ENCODE peak calls at places on chromosomes 2 and 18, in five cellular contexts. One of them, this sample, is unnamed.

GRCh38 chr18:28175930-28176673 is 828 bp downstream of the CDH2 start:
- DNase-seq in activated CD4-positive, alpha-beta T cell treated with anti-CD3 and anti-CD28 coated beads, Interleukin-2, amount 50 U/mL, for 24 hours: no peak
- DNase-seq in endothelial cell of umbilical vein: peak
- DNase-seq in dermis microvascular lymphatic vessel endothelial cell: no peak
- DNase-seq in dorsolateral prefrontal cortex: no peak
- DNase-seq in this sample: no peak

GRCh38 chr2:54083440-54083839 is 32.0 kb upstream of the ACYP2 start:
- DNase-seq in activated CD4-positive, alpha-beta T cell treated with anti-CD3 and anti-CD28 coated beads, Interleukin-2, amount 50 U/mL, for 24 hours: no peak
- DNase-seq in endothelial cell of umbilical vein: no peak
- DNase-seq in dermis microvascular lymphatic vessel endothelial cell: no peak
- DNase-seq in dorsolateral prefrontal cortex: no peak
- DNase-seq in this sample: no peak

GRCh38 chr2:219003267-219003634 is 10.0 kb upstream of the CRYBA2 start:
- DNase-seq in activated CD4-positive, alpha-beta T cell treated with anti-CD3 and anti-CD28 coated beads, Interleukin-2, amount 50 U/mL, for 24 hours: no peak
- DNase-seq in endothelial cell of umbilical vein: peak
- DNase-seq in dermis microvascular lymphatic vessel endothelial cell: peak
- DNase-seq in dorsolateral prefrontal cortex: no peak
- DNase-seq in this sample: no peak

GRCh38 chr2:42929985-42930581 is 137.7 kb upstream of the HAAO start:
- DNase-seq in activated CD4-positive, alpha-beta T cell treated with anti-CD3 and anti-CD28 coated beads, Interleukin-2, amount 50 U/mL, for 24 hours: no peak
- DNase-seq in endothelial cell of umbilical vein: no peak
- DNase-seq in dermis microvascular lymphatic vessel endothelial cell: no peak
- DNase-seq in dorsolateral prefrontal cortex: peak
- DNase-seq in this sample: no peak

GRCh38 chr2:236769981-236770671 is 200.5 kb downstream of the ACKR3 start:
- DNase-seq in activated CD4-positive, alpha-beta T cell treated with anti-CD3 and anti-CD28 coated beads, Interleukin-2, amount 50 U/mL, for 24 hours: no peak
- DNase-seq in endothelial cell of umbilical vein: no peak
- DNase-seq in dermis microvascular lymphatic vessel endothelial cell: no peak
- DNase-seq in dorsolateral prefrontal cortex: peak
- DNase-seq in this sample: no peak

GRCh38 chr2:178238144-178238521 is 43.8 kb downstream of the OSBPL6 start:
- DNase-seq in activated CD4-positive, alpha-beta T cell treated with anti-CD3 and anti-CD28 coated beads, Interleukin-2, amount 50 U/mL, for 24 hours: no peak
- DNase-seq in endothelial cell of umbilical vein: no peak
- DNase-seq in dermis microvascular lymphatic vessel endothelial cell: no peak
- DNase-seq in dorsolateral prefrontal cortex: no peak
- DNase-seq in this sample: no peak

GRCh38 chr2:179595284-179595683 is 266.1 kb downstream of the ZNF385B start:
- DNase-seq in activated CD4-positive, alpha-beta T cell treated with anti-CD3 and anti-CD28 coated beads, Interleukin-2, amount 50 U/mL, for 24 hours: no peak
- DNase-seq in endothelial cell of umbilical vein: no peak
- DNase-seq in dermis microvascular lymphatic vessel endothelial cell: no peak
- DNase-seq in dorsolateral prefrontal cortex: no peak
- DNase-seq in this sample: no peak

GRCh38 chr2:235537587-235537986 is 43.7 kb downstream of the AGAP1 start:
- DNase-seq in activated CD4-positive, alpha-beta T cell treated with anti-CD3 and anti-CD28 coated beads, Interleukin-2, amount 50 U/mL, for 24 hours: no peak
- DNase-seq in endothelial cell of umbilical vein: no peak
- DNase-seq in dermis microvascular lymphatic vessel endothelial cell: no peak
- DNase-seq in dorsolateral prefrontal cortex: no peak
- DNase-seq in this sample: no peak

GRCh38 chr2:40488101-40488598 is 36.3 kb upstream of the SLC8A1 start:
- DNase-seq in activated CD4-positive, alpha-beta T cell treated with anti-CD3 and anti-CD28 coated beads, Interleukin-2, amount 50 U/mL, for 24 hours: no peak
- DNase-seq in endothelial cell of umbilical vein: peak
- DNase-seq in dermis microvascular lymphatic vessel endothelial cell: no peak
- DNase-seq in dorsolateral prefrontal cortex: no peak
- DNase-seq in this sample: no peak

GRCh38 chr2:36808386-36808785 is 111.9 kb downstream of the VIT start:
- DNase-seq in activated CD4-positive, alpha-beta T cell treated with anti-CD3 and anti-CD28 coated beads, Interleukin-2, amount 50 U/mL, for 24 hours: no peak
- DNase-seq in endothelial cell of umbilical vein: no peak
- DNase-seq in dermis microvascular lymphatic vessel endothelial cell: no peak
- DNase-seq in dorsolateral prefrontal cortex: no peak
- DNase-seq in this sample: no peak

GRCh38 chr2:153105829-153106578 is 372.6 kb downstream of the RPRM start:
- DNase-seq in activated CD4-positive, alpha-beta T cell treated with anti-CD3 and anti-CD28 coated beads, Interleukin-2, amount 50 U/mL, for 24 hours: no peak
- DNase-seq in endothelial cell of umbilical vein: no peak
- DNase-seq in dermis microvascular lymphatic vessel endothelial cell: no peak
- DNase-seq in dorsolateral prefrontal cortex: no peak
- DNase-seq in this sample: no peak

GRCh38 chr2:38709515-38710194 is 41.5 kb downstream of the SRSF7 start:
- DNase-seq in activated CD4-positive, alpha-beta T cell treated with anti-CD3 and anti-CD28 coated beads, Interleukin-2, amount 50 U/mL, for 24 hours: no peak
- DNase-seq in endothelial cell of umbilical vein: no peak
- DNase-seq in dermis microvascular lymphatic vessel endothelial cell: no peak
- DNase-seq in dorsolateral prefrontal cortex: no peak
- DNase-seq in this sample: no peak

GRCh38 chr2:66461751-66462150 is 26.8 kb downstream of the MEIS1 start:
- DNase-seq in activated CD4-positive, alpha-beta T cell treated with anti-CD3 and anti-CD28 coated beads, Interleukin-2, amount 50 U/mL, for 24 hours: no peak
- DNase-seq in endothelial cell of umbilical vein: no peak
- DNase-seq in dermis microvascular lymphatic vessel endothelial cell: no peak
- DNase-seq in dorsolateral prefrontal cortex: no peak
- DNase-seq in this sample: no peak

GRCh38 chr18:68234676-68235075 is 480.2 kb downstream of the TMX3 start:
- DNase-seq in activated CD4-positive, alpha-beta T cell treated with anti-CD3 and anti-CD28 coated beads, Interleukin-2, amount 50 U/mL, for 24 hours: no peak
- DNase-seq in endothelial cell of umbilical vein: no peak
- DNase-seq in dermis microvascular lymphatic vessel endothelial cell: no peak
- DNase-seq in dorsolateral prefrontal cortex: no peak
- DNase-seq in this sample: no peak

GRCh38 chr18:10977042-10977441 is 172.3 kb downstream of the PIEZO2 start:
- DNase-seq in activated CD4-positive, alpha-beta T cell treated with anti-CD3 and anti-CD28 coated beads, Interleukin-2, amount 50 U/mL, for 24 hours: no peak
- DNase-seq in endothelial cell of umbilical vein: no peak
- DNase-seq in dermis microvascular lymphatic vessel endothelial cell: no peak
- DNase-seq in dorsolateral prefrontal cortex: no peak
- DNase-seq in this sample: no peak

GRCh38 chr2:1571477-1572417 is 158.5 kb downstream of the TPO start:
- DNase-seq in activated CD4-positive, alpha-beta T cell treated with anti-CD3 and anti-CD28 coated beads, Interleukin-2, amount 50 U/mL, for 24 hours: no peak
- DNase-seq in endothelial cell of umbilical vein: no peak
- DNase-seq in dermis microvascular lymphatic vessel endothelial cell: no peak
- DNase-seq in dorsolateral prefrontal cortex: no peak
- DNase-seq in this sample: no peak

GRCh38 chr2:10720983-10721343 is 467 bp upstream of the ATP6V1C2 start:
- DNase-seq in activated CD4-positive, alpha-beta T cell treated with anti-CD3 and anti-CD28 coated beads, Interleukin-2, amount 50 U/mL, for 24 hours: no peak
- DNase-seq in endothelial cell of umbilical vein: no peak
- DNase-seq in dermis microvascular lymphatic vessel endothelial cell: no peak
- DNase-seq in dorsolateral prefrontal cortex: no peak
- DNase-seq in this sample: no peak

GRCh38 chr2:174771631-174772491 is 7.6 kb upstream of the CHRNA1 start:
- DNase-seq in activated CD4-positive, alpha-beta T cell treated with anti-CD3 and anti-CD28 coated beads, Interleukin-2, amount 50 U/mL, for 24 hours: no peak
- DNase-seq in endothelial cell of umbilical vein: peak
- DNase-seq in dermis microvascular lymphatic vessel endothelial cell: peak
- DNase-seq in dorsolateral prefrontal cortex: peak
- DNase-seq in this sample: peak

GRCh38 chr2:88549616-88550292 is 77.5 kb downstream of the EIF2AK3 start:
- DNase-seq in activated CD4-positive, alpha-beta T cell treated with anti-CD3 and anti-CD28 coated beads, Interleukin-2, amount 50 U/mL, for 24 hours: no peak
- DNase-seq in endothelial cell of umbilical vein: no peak
- DNase-seq in dermis microvascular lymphatic vessel endothelial cell: no peak
- DNase-seq in dorsolateral prefrontal cortex: no peak
- DNase-seq in this sample: no peak

GRCh38 chr2:20745924-20746555 is 76.9 kb downstream of the LDAH start:
- DNase-seq in activated CD4-positive, alpha-beta T cell treated with anti-CD3 and anti-CD28 coated beads, Interleukin-2, amount 50 U/mL, for 24 hours: no peak
- DNase-seq in endothelial cell of umbilical vein: peak
- DNase-seq in dermis microvascular lymphatic vessel endothelial cell: no peak
- DNase-seq in dorsolateral prefrontal cortex: no peak
- DNase-seq in this sample: no peak

GRCh38 chr2:198776616-198777406 is 680.9 kb downstream of the SATB2 start:
- DNase-seq in activated CD4-positive, alpha-beta T cell treated with anti-CD3 and anti-CD28 coated beads, Interleukin-2, amount 50 U/mL, for 24 hours: no peak
- DNase-seq in endothelial cell of umbilical vein: no peak
- DNase-seq in dermis microvascular lymphatic vessel endothelial cell: no peak
- DNase-seq in dorsolateral prefrontal cortex: no peak
- DNase-seq in this sample: peak

GRCh38 chr2:1318366-1319009 is 94.8 kb upstream of the TPO start:
- DNase-seq in activated CD4-positive, alpha-beta T cell treated with anti-CD3 and anti-CD28 coated beads, Interleukin-2, amount 50 U/mL, for 24 hours: no peak
- DNase-seq in endothelial cell of umbilical vein: no peak
- DNase-seq in dermis microvascular lymphatic vessel endothelial cell: no peak
- DNase-seq in dorsolateral prefrontal cortex: no peak
- DNase-seq in this sample: no peak

GRCh38 chr2:227884511-227884947 is 13.1 kb downstream of the DAW1 start:
- DNase-seq in activated CD4-positive, alpha-beta T cell treated with anti-CD3 and anti-CD28 coated beads, Interleukin-2, amount 50 U/mL, for 24 hours: peak
- DNase-seq in endothelial cell of umbilical vein: peak
- DNase-seq in dermis microvascular lymphatic vessel endothelial cell: peak
- DNase-seq in dorsolateral prefrontal cortex: no peak
- DNase-seq in this sample: peak

GRCh38 chr2:207762146-207762545 is 7.6 kb downstream of the FZD5 start:
- DNase-seq in activated CD4-positive, alpha-beta T cell treated with anti-CD3 and anti-CD28 coated beads, Interleukin-2, amount 50 U/mL, for 24 hours: no peak
- DNase-seq in endothelial cell of umbilical vein: no peak
- DNase-seq in dermis microvascular lymphatic vessel endothelial cell: no peak
- DNase-seq in dorsolateral prefrontal cortex: no peak
- DNase-seq in this sample: no peak

GRCh38 chr2:233964581-233964980 is 47.4 kb downstream of the TRPM8 start:
- DNase-seq in activated CD4-positive, alpha-beta T cell treated with anti-CD3 and anti-CD28 coated beads, Interleukin-2, amount 50 U/mL, for 24 hours: no peak
- DNase-seq in endothelial cell of umbilical vein: no peak
- DNase-seq in dermis microvascular lymphatic vessel endothelial cell: no peak
- DNase-seq in dorsolateral prefrontal cortex: no peak
- DNase-seq in this sample: no peak

GRCh38 chr2:166388488-166389070 is 12.8 kb upstream of the SCN9A start:
- DNase-seq in activated CD4-positive, alpha-beta T cell treated with anti-CD3 and anti-CD28 coated beads, Interleukin-2, amount 50 U/mL, for 24 hours: no peak
- DNase-seq in endothelial cell of umbilical vein: peak
- DNase-seq in dermis microvascular lymphatic vessel endothelial cell: peak
- DNase-seq in dorsolateral prefrontal cortex: no peak
- DNase-seq in this sample: no peak

GRCh38 chr2:202149155-202149762 is 76.2 kb downstream of the KIAA2012 start:
- DNase-seq in activated CD4-positive, alpha-beta T cell treated with anti-CD3 and anti-CD28 coated beads, Interleukin-2, amount 50 U/mL, for 24 hours: no peak
- DNase-seq in endothelial cell of umbilical vein: no peak
- DNase-seq in dermis microvascular lymphatic vessel endothelial cell: no peak
- DNase-seq in dorsolateral prefrontal cortex: peak
- DNase-seq in this sample: no peak

GRCh38 chr2:161981679-161982300 is 92.2 kb downstream of the DPP4 start:
- DNase-seq in activated CD4-positive, alpha-beta T cell treated with anti-CD3 and anti-CD28 coated beads, Interleukin-2, amount 50 U/mL, for 24 hours: no peak
- DNase-seq in endothelial cell of umbilical vein: no peak
- DNase-seq in dermis microvascular lymphatic vessel endothelial cell: no peak
- DNase-seq in dorsolateral prefrontal cortex: no peak
- DNase-seq in this sample: peak

GRCh38 chr2:23411752-23412431 is 26.9 kb downstream of the KLHL29 start:
- DNase-seq in activated CD4-positive, alpha-beta T cell treated with anti-CD3 and anti-CD28 coated beads, Interleukin-2, amount 50 U/mL, for 24 hours: no peak
- DNase-seq in endothelial cell of umbilical vein: no peak
- DNase-seq in dermis microvascular lymphatic vessel endothelial cell: no peak
- DNase-seq in dorsolateral prefrontal cortex: no peak
- DNase-seq in this sample: no peak

GRCh38 chr2:50491541-50492114 is 540.3 kb downstream of the NRXN1 start:
- DNase-seq in activated CD4-positive, alpha-beta T cell treated with anti-CD3 and anti-CD28 coated beads, Interleukin-2, amount 50 U/mL, for 24 hours: no peak
- DNase-seq in endothelial cell of umbilical vein: peak
- DNase-seq in dermis microvascular lymphatic vessel endothelial cell: peak
- DNase-seq in dorsolateral prefrontal cortex: no peak
- DNase-seq in this sample: no peak

GRCh38 chr2:88036162-88036561 is 19.4 kb downstream of the KRCC1 start:
- DNase-seq in activated CD4-positive, alpha-beta T cell treated with anti-CD3 and anti-CD28 coated beads, Interleukin-2, amount 50 U/mL, for 24 hours: no peak
- DNase-seq in endothelial cell of umbilical vein: no peak
- DNase-seq in dermis microvascular lymphatic vessel endothelial cell: no peak
- DNase-seq in dorsolateral prefrontal cortex: no peak
- DNase-seq in this sample: no peak

GRCh38 chr2:238667008-238667407 is 180.9 kb upstream of the TWIST2 start:
- DNase-seq in activated CD4-positive, alpha-beta T cell treated with anti-CD3 and anti-CD28 coated beads, Interleukin-2, amount 50 U/mL, for 24 hours: no peak
- DNase-seq in endothelial cell of umbilical vein: no peak
- DNase-seq in dermis microvascular lymphatic vessel endothelial cell: no peak
- DNase-seq in dorsolateral prefrontal cortex: no peak
- DNase-seq in this sample: no peak

GRCh38 chr2:85160946-85161625 is 27.9 kb downstream of the TCF7L1 start:
- DNase-seq in activated CD4-positive, alpha-beta T cell treated with anti-CD3 and anti-CD28 coated beads, Interleukin-2, amount 50 U/mL, for 24 hours: no peak
- DNase-seq in endothelial cell of umbilical vein: no peak
- DNase-seq in dermis microvascular lymphatic vessel endothelial cell: no peak
- DNase-seq in dorsolateral prefrontal cortex: no peak
- DNase-seq in this sample: no peak

GRCh38 chr2:160647967-160648685 is 154.5 kb upstream of the RBMS1 start:
- DNase-seq in activated CD4-positive, alpha-beta T cell treated with anti-CD3 and anti-CD28 coated beads, Interleukin-2, amount 50 U/mL, for 24 hours: no peak
- DNase-seq in endothelial cell of umbilical vein: no peak
- DNase-seq in dermis microvascular lymphatic vessel endothelial cell: no peak
- DNase-seq in dorsolateral prefrontal cortex: no peak
- DNase-seq in this sample: no peak

GRCh38 chr2:46392561-46393351 is 86.6 kb upstream of the TMEM247 start:
- DNase-seq in activated CD4-positive, alpha-beta T cell treated with anti-CD3 and anti-CD28 coated beads, Interleukin-2, amount 50 U/mL, for 24 hours: no peak
- DNase-seq in endothelial cell of umbilical vein: no peak
- DNase-seq in dermis microvascular lymphatic vessel endothelial cell: no peak
- DNase-seq in dorsolateral prefrontal cortex: no peak
- DNase-seq in this sample: no peak

GRCh38 chr2:28142403-28142802 is 250.3 kb upstream of the FOSL2 start:
- DNase-seq in activated CD4-positive, alpha-beta T cell treated with anti-CD3 and anti-CD28 coated beads, Interleukin-2, amount 50 U/mL, for 24 hours: no peak
- DNase-seq in endothelial cell of umbilical vein: peak
- DNase-seq in dermis microvascular lymphatic vessel endothelial cell: peak
- DNase-seq in dorsolateral prefrontal cortex: no peak
- DNase-seq in this sample: no peak

This sample was measured in left colon.